ENCODE peak calls at places on chromosome 17, in nine cellular contexts. X is testis, W is endothelial cell of umbilical vein, J is IMR-90, Q is H1, P is heart left ventricle, C is K562, E is HCT116, F is gastrocnemius medialis. I is an unnamed sample. For H3K4me1, the result is how much of the 10 kb centered on the place peaks cover.

GRCh38 chr17:38663125-38663751 is 11.5 kb downstream of the EPOP start:
- DNase-seq in X (peak), W (peak), J (peak), Q (peak), P (peak), C (peak), E (peak), F (no peak), I (no peak)

GRCh38 chr17:63116967-63117366 is 150.9 kb downstream of the TANC2 start:
- DNase-seq in X (no peak), W (no peak), J (peak), Q (no peak), P (no peak), C (no peak), E (no peak), F (no peak), I (no peak)

GRCh38 chr17:50081757-50082156 is 13.4 kb upstream of the PDK2 start:
- DNase-seq in X (no peak), W (no peak), J (no peak), Q (no peak), P (no peak), C (no peak), E (no peak), F (no peak), I (no peak)

GRCh38 chr17:45135978-45136791 is 698 bp downstream of the ACBD4 start:
- DNase-seq in X (peak), W (no peak), J (no peak), Q (no peak), P (no peak), C (no peak), E (no peak), F (no peak), I (no peak)

GRCh38 chr17:40070895-40071719 is 8.3 kb downstream of the THRA start:
- DNase-seq in X (peak), W (no peak), J (no peak), Q (peak), P (peak), C (peak), E (no peak), F (peak), I (no peak)

GRCh38 chr17:77741109-77741508 is 217.4 kb upstream of the TNRC6C start:
- DNase-seq in X (peak), W (no peak), J (no peak), Q (peak), P (no peak), C (peak), E (no peak), F (no peak), I (no peak)

GRCh38 chr17:9389116-9389515 is 186.5 kb downstream of the STX8 start:
- DNase-seq in X (no peak), W (peak), J (peak), Q (no peak), P (no peak), C (no peak), E (no peak), F (no peak), I (no peak)

GRCh38 chr17:80365001-80365965 is 49.7 kb upstream of the ENDOV start:
- DNase-seq in X (no peak), W (no peak), J (no peak), Q (no peak), P (no peak), C (no peak), E (no peak), F (no peak), I (no peak)

GRCh38 chr17:6387442-6387841 is 47.5 kb downstream of the AIPL1 start:
- DNase-seq in X (no peak), W (no peak), J (no peak), Q (peak), P (no peak), C (no peak), E (no peak), F (no peak), I (no peak)

DNA sequence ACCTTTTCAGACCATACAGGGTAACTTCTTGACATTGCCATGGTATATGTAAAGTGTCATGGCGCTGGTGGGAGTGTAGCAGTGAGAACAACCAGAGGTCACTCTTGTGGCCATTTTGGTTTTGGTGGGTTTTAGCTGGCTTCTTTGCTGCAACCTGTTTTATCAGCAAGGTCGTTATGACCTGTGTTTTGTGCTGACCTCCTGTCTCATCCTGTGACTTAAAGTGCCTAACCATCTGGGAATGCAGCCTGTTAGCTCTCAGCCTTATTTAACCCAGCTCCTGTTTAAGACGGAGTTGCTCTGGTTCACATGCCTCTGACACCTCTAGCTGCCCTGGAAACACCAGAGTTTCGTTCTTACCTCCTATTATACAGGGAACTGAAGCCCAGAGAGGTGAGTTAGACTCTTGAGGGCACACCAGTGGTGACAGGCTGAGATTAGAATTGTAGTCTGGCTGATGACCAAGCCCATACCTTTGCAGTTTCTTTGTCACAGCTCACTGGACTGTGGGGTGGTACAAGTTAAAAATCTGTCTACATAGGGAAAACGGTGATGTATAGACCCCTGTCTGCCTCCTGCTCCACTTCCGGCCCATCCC is 20.9 kb downstream of the KSR1 start:
- DNase-seq in X (no peak), W (no peak), J (no peak), Q (no peak), P (no peak), C (peak), E (no peak), F (no peak), I (no peak)
- H3K4me1 ChIP-seq in X (under half), W (under half), J (under half), Q (under half), P (under half), C (half or more), E (under half), F (under half), I (under half)

DNA sequence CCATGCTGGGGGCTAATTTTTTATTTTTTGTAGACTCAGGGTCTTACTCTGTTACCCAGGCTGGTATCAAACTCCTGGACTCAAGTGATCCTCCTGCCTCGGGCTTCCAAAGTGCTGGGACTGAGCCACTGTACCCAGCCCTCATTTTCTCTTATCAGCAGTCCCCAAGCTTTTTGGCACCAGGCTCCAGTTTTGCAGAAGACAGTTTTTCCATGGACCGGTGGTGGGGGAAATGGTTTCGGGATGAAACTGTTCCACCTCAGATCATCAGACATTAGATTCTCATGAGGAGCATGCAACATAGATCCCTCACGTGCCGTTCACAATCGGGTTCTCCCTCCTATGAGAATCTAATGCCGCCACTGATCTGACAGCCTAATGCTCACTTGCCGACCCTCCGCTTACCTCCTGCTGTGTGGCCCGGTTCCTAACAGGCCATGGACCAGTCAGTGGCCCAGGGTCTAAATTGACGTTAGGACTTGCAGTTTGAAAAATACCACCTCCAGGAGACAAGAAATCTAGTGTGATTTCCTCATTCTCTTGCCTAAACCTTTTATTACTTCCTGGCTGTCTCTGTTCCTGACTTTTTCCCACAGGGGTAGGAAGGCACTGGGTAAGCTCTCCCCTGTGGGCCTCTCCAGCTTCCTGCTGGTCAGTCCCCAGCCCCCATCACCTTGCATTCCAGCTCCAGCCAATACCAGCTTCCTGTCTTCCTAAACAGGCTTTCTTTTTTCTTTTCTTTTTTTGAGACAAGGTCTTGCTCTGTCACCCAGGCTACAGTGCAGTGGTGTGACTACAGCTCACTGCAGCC is 9.3 kb upstream of the CNP start:
- DNase-seq in X (no peak), W (peak), J (peak), Q (no peak), P (no peak), C (peak), E (no peak), F (no peak), I (no peak)
- H3K27ac ChIP-seq in X (no peak), W (no peak), J (no peak), Q (no peak), P (no peak), C (peak), E (no peak), F (no peak), I (no peak)

DNA sequence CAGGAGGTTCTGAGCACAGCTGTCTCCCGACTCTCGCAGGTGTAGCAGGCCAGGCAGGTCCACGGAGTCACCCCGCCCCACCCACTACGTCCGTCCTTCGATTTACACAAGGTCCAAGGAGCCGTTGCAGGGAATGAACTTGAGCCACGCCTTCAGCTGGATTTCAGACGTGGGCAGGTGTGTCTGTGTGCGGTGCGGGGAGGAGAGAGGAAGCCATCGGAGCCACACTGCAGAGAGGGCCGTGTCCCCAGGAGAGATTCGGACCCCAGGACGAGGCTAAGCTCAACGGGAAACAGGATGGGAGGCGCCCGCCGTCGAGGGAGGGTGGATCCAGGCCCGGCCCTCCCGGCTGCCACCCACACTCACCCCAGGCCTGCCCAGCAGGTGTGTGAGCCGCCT is 50.3 kb downstream of the RPH3AL start:
- DNase-seq in X (no peak), W (no peak), J (no peak), Q (no peak), P (peak), C (no peak), E (no peak), F (no peak), I (no peak)
- TF ChIP-seq POLR2A in X (no peak), W (no peak), J (no peak), Q (no peak), P (no peak), C (no peak), E (no peak), F (no peak), I (no peak)

GRCh38 chr17:2064511-2064910 is 9.6 kb downstream of the HIC1 start:
- DNase-seq in X (no peak), W (no peak), J (no peak), Q (no peak), P (no peak), C (no peak), E (no peak), F (no peak), I (no peak)

GRCh38 chr17:2064147-2064489 is 9.2 kb downstream of the HIC1 start:
- DNase-seq in X (no peak), W (no peak), J (no peak), Q (no peak), P (no peak), C (no peak), E (no peak), F (no peak), I (no peak)

GRCh38 chr17:2067048-2067452 is 12.1 kb downstream of the HIC1 start:
- DNase-seq in X (no peak), W (no peak), J (no peak), Q (no peak), P (no peak), C (no peak), E (no peak), F (no peak), I (no peak)

GRCh38 chr17:2063306-2064146 is 8.6 kb downstream of the HIC1 start:
- DNase-seq in X (no peak), W (no peak), J (peak), Q (no peak), P (no peak), C (no peak), E (no peak), F (no peak), I (no peak)

DNA sequence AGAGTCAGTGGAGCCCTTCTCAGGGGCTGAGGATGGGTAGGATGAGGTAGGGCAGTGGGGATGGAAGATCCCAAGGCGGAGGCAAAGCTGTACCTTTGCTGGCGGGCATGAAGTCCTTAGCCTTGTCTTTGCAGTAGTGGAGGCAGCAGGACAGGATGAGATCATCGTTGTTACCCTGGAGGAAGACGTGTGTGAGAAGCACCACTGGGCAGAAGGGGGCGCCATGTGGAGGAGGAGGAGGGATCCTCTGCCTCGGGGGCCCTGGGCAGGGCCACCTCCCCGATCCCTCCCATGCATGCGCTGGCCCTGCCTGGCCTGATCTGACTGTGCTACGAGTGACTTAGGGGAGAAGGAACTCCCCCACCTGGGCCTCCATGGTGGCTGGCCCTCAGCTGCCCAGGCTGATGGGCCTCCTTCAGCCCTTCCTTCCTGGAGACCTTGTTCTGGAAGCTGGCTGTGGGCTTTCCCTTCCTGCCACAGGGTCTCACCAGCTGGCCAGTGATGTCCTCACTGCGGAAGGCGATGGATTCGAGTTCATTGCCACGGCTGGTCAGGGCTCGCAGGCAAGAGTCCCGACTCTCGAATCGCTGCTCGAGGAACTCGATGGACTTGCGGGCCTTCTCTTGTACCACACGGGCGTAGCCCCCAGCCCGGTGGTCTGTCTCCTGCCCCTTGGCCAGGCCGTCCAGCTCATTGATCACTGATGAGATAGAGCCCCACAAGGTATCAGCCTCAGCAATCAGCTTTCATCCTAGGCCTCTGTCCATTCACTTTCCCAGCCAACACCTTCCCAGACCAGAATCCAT is 10.3 kb downstream of the HIC1 start:
- DNase-seq in X (no peak), W (peak), J (peak), Q (peak), P (no peak), C (peak), E (no peak), F (no peak), I (no peak)
- H3K4me1 ChIP-seq in X (half or more), W (half or more), J (half or more), Q (under half), P (half or more), C (under half), E (under half), F (under half), I (under half)

GRCh38 chr17:67750067-67750466 is 32.3 kb downstream of the NOL11 start:
- DNase-seq in X (no peak), W (no peak), J (no peak), Q (no peak), P (no peak), C (no peak), E (no peak), F (no peak), I (no peak)

GRCh38 chr17:67754001-67754400 is 36.3 kb downstream of the NOL11 start:
- DNase-seq in X (no peak), W (no peak), J (no peak), Q (no peak), P (no peak), C (no peak), E (no peak), F (no peak), I (no peak)

GRCh38 chr17:67751101-67752074 is 33.7 kb downstream of the NOL11 start:
- DNase-seq in X (no peak), W (no peak), J (no peak), Q (peak), P (no peak), C (no peak), E (no peak), F (no peak), I (no peak)

DNA sequence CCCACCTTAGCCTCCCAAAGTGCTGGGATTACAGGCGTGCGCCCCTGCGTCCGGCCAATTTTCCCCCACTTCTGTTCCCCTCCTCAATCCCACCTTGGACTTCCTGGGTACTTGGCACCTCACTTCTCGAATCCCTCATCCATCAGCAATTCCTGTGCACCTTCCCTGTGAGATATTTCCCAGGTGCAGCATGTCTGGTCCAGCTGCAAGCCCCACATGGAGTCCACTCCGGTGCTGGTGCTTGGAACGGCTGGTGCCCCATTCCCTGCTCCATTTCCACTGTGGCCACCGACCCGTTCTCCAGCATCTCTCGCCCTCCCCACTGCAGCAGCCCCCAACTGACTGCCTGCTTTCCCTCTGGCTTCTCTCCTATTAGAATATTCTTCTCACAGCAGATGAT is 35.3 kb downstream of the NOL11 start:
- DNase-seq in X (no peak), W (no peak), J (no peak), Q (peak), P (no peak), C (no peak), E (no peak), F (no peak), I (no peak)
- H3K27ac ChIP-seq in X (no peak), W (no peak), J (no peak), Q (peak), P (no peak), C (no peak), E (no peak), F (no peak), I (no peak)

GRCh38 chr17:75524971-75525805 is at the start of gene LLGL2:
- DNase-seq in X (peak), W (peak), J (peak), Q (peak), P (peak), C (peak), E (peak), F (peak), I (peak)
- TF ChIP-seq POLR2A in X (no peak), W (no peak), J (no peak), Q (peak), P (no peak), C (peak), E (peak), F (no peak), I (no peak)

GRCh38 chr17:7573324-7574080 is 5.9 kb upstream of the CD68 start:
- DNase-seq in X (peak), W (peak), J (peak), Q (peak), P (peak), C (peak), E (no peak), F (peak), I (peak)
- H3K4me1 ChIP-seq in X (under half), W (under half), J (under half), Q (under half), P (half or more), C (under half), E (under half), F (under half), I (under half)

I was measured in esophagus squamous epithelium.